ENCODE peak calls at places on chromosomes 3 and 15, in nine cellular contexts. W, Q, D, A, R, J, X, C and B are unnamed samples.

GRCh38 chr3:38630591-38630990 is 18.9 kb downstream of the SCN5A start:
- DNase-seq in W (no peak), Q (no peak), D (no peak), A (no peak), R (no peak), J (no peak), X (no peak), C (no peak), B (no peak)

GRCh38 chr15:84909782-84910181 is 25.3 kb downstream of the SLC28A1 start:
- DNase-seq in W (no peak), Q (no peak), D (no peak), A (no peak), R (no peak), J (no peak), X (no peak), C (no peak), B (no peak)

GRCh38 chr3:55721716-55722484 is 234.8 kb upstream of the WNT5A start:
- DNase-seq in W (peak), Q (peak), D (no peak), A (peak), R (no peak), J (no peak), X (no peak), C (peak), B (no peak)

GRCh38 chr3:135490219-135490618 is 475.3 kb upstream of the PPP2R3A start:
- DNase-seq in W (no peak), Q (no peak), D (no peak), A (no peak), R (no peak), J (no peak), X (no peak), C (no peak), B (no peak)

GRCh38 chr3:11558918-11559815 is 84.5 kb downstream of the VGLL4 start:
- DNase-seq in W (no peak), Q (no peak), D (no peak), A (no peak), R (no peak), J (peak), X (no peak), C (no peak), B (no peak)

GRCh38 chr3:48594431-48595049 is 589 bp downstream of the COL7A1 start:
- DNase-seq in W (peak), Q (no peak), D (no peak), A (no peak), R (no peak), J (no peak), X (no peak), C (no peak), B (no peak)

GRCh38 chr3:88231207-88231606 is 81.4 kb downstream of the C3orf38 start:
- DNase-seq in W (no peak), Q (no peak), D (no peak), A (no peak), R (no peak), J (no peak), X (no peak), C (no peak), B (no peak)

GRCh38 chr3:187292631-187293513 is 1.3 kb upstream of the MASP1 start:
- DNase-seq in W (peak), Q (peak), D (no peak), A (no peak), R (no peak), J (no peak), X (no peak), C (no peak), B (no peak)

GRCh38 chr3:187878776-187879524 is 133.7 kb upstream of the BCL6 start:
- DNase-seq in W (peak), Q (peak), D (peak), A (no peak), R (no peak), J (no peak), X (no peak), C (no peak), B (peak)

GRCh38 chr3:10242182-10243065 is 5.8 kb upstream of the TATDN2 start:
- DNase-seq in W (peak), Q (peak), D (no peak), A (peak), R (no peak), J (no peak), X (peak), C (no peak), B (no peak)

GRCh38 chr3:177410734-177411133 is 213.5 kb upstream of the TBL1XR1 start:
- DNase-seq in W (no peak), Q (no peak), D (no peak), A (peak), R (no peak), J (no peak), X (no peak), C (no peak), B (no peak)

GRCh38 chr3:115652738-115653137 is 29.4 kb downstream of the GAP43 start:
- DNase-seq in W (no peak), Q (no peak), D (no peak), A (no peak), R (no peak), J (no peak), X (no peak), C (no peak), B (no peak)

GRCh38 chr3:168044049-168044448 is 51.7 kb downstream of the GOLIM4 start:
- DNase-seq in W (no peak), Q (no peak), D (no peak), A (no peak), R (no peak), J (no peak), X (no peak), C (no peak), B (no peak)

GRCh38 chr3:9396301-9396631 is 1.1 kb upstream of the SETD5 start:
- DNase-seq in W (peak), Q (peak), D (peak), A (peak), R (peak), J (no peak), X (peak), C (peak), B (peak)

GRCh38 chr3:127817331-127817821 is 4.9 kb downstream of the MGLL start:
- DNase-seq in W (peak), Q (peak), D (no peak), A (peak), R (no peak), J (no peak), X (peak), C (no peak), B (peak)

GRCh38 chr3:64859625-64860590 is 172.1 kb upstream of the ADAMTS9 start:
- DNase-seq in W (no peak), Q (peak), D (no peak), A (no peak), R (no peak), J (no peak), X (peak), C (no peak), B (no peak)

GRCh38 chr15:58669108-58669507 is 80.4 kb downstream of the ADAM10 start:
- DNase-seq in W (peak), Q (peak), D (no peak), A (no peak), R (no peak), J (no peak), X (no peak), C (peak), B (no peak)

GRCh38 chr15:85568261-85568808 is 187.9 kb downstream of the AKAP13 start:
- DNase-seq in W (no peak), Q (no peak), D (no peak), A (no peak), R (no peak), J (no peak), X (no peak), C (no peak), B (no peak)

GRCh38 chr3:150096700-150097587 is 126.2 kb upstream of the PFN2 start:
- DNase-seq in W (no peak), Q (no peak), D (no peak), A (no peak), R (no peak), J (no peak), X (no peak), C (no peak), B (no peak)

GRCh38 chr15:98085003-98085639 is 124.6 kb downstream of the ARRDC4 start:
- DNase-seq in W (peak), Q (peak), D (peak), A (peak), R (peak), J (no peak), X (no peak), C (peak), B (no peak)

GRCh38 chr3:197399486-197399885 is 101.1 kb upstream of the DLG1 start:
- DNase-seq in W (no peak), Q (no peak), D (no peak), A (no peak), R (no peak), J (no peak), X (no peak), C (no peak), B (no peak)

GRCh38 chr3:129122697-129123055 is 1.1 kb upstream of the RAB43 start:
- DNase-seq in W (no peak), Q (peak), D (no peak), A (peak), R (no peak), J (no peak), X (no peak), C (no peak), B (no peak)

GRCh38 chr3:10366681-10367101 is 45.8 kb upstream of the SEC13 start:
- DNase-seq in W (peak), Q (peak), D (peak), A (no peak), R (peak), J (no peak), X (peak), C (no peak), B (peak)

GRCh38 chr3:63961891-63962290 is 49.7 kb upstream of the SCAANT1 start:
- DNase-seq in W (peak), Q (peak), D (no peak), A (no peak), R (peak), J (no peak), X (no peak), C (peak), B (no peak)

GRCh38 chr3:72297481-72297880 is 512.5 kb upstream of the PROK2 start:
- DNase-seq in W (no peak), Q (no peak), D (no peak), A (no peak), R (no peak), J (no peak), X (no peak), C (no peak), B (no peak)

GRCh38 chr3:42880183-42880582 is 4.5 kb upstream of the CYP8B1 start:
- DNase-seq in W (no peak), Q (no peak), D (no peak), A (no peak), R (no peak), J (no peak), X (no peak), C (no peak), B (no peak)

GRCh38 chr15:70289191-70289955 is 191.7 kb upstream of the TLE3 start:
- DNase-seq in W (no peak), Q (peak), D (no peak), A (no peak), R (no peak), J (no peak), X (peak), C (peak), B (no peak)

GRCh38 chr3:70999730-71000129 is 583.8 kb downstream of the FOXP1 start:
- DNase-seq in W (peak), Q (peak), D (no peak), A (no peak), R (no peak), J (no peak), X (peak), C (no peak), B (peak)

GRCh38 chr15:39251413-39252197 is 329.3 kb upstream of the THBS1 start:
- DNase-seq in W (no peak), Q (peak), D (no peak), A (no peak), R (no peak), J (no peak), X (no peak), C (no peak), B (no peak)

GRCh38 chr15:42772126-42772525 is 35.2 kb upstream of the CDAN1 start:
- DNase-seq in W (peak), Q (peak), D (no peak), A (peak), R (no peak), J (peak), X (no peak), C (no peak), B (no peak)

GRCh38 chr15:76994001-76994400 is 925 bp upstream of the PSTPIP1 start:
- DNase-seq in W (no peak), Q (no peak), D (no peak), A (no peak), R (no peak), J (no peak), X (no peak), C (no peak), B (no peak)

GRCh38 chr15:95119041-95119440 is 887.7 kb downstream of the MCTP2 start:
- DNase-seq in W (no peak), Q (no peak), D (no peak), A (no peak), R (no peak), J (no peak), X (no peak), C (no peak), B (no peak)

GRCh38 chr15:65638681-65639089 is 16.9 kb downstream of the SLC24A1 start:
- DNase-seq in W (peak), Q (peak), D (peak), A (peak), R (peak), J (no peak), X (peak), C (peak), B (peak)

GRCh38 chr15:38225381-38225780 is 27.3 kb upstream of the SPRED1 start:
- DNase-seq in W (no peak), Q (no peak), D (no peak), A (no peak), R (no peak), J (no peak), X (no peak), C (no peak), B (no peak)

GRCh38 chr3:58018892-58019291 is 10.7 kb downstream of the FLNB start:
- DNase-seq in W (no peak), Q (no peak), D (no peak), A (no peak), R (no peak), J (no peak), X (no peak), C (no peak), B (no peak)
- H3K4me3 ChIP-seq in W (no peak), Q (no peak), D (no peak), A (no peak), R (peak), J (no peak), X (no peak), C (no peak), B (no peak)

GRCh38 chr15:99508807-99509311 is 56.9 kb upstream of the MEF2A start:
- DNase-seq in W (no peak), Q (no peak), D (no peak), A (no peak), R (no peak), J (no peak), X (no peak), C (no peak), B (no peak)

GRCh38 chr15:99514306-99514705 is 51.5 kb upstream of the MEF2A start:
- DNase-seq in W (no peak), Q (no peak), D (no peak), A (no peak), R (no peak), J (no peak), X (no peak), C (no peak), B (no peak)

GRCh38 chr15:99511865-99512632 is 53.7 kb upstream of the MEF2A start:
- DNase-seq in W (no peak), Q (peak), D (no peak), A (no peak), R (no peak), J (no peak), X (no peak), C (peak), B (peak)

GRCh38 chr15:99509686-99510461 is 55.9 kb upstream of the MEF2A start:
- DNase-seq in W (no peak), Q (peak), D (no peak), A (no peak), R (no peak), J (no peak), X (no peak), C (no peak), B (no peak)

DNA sequence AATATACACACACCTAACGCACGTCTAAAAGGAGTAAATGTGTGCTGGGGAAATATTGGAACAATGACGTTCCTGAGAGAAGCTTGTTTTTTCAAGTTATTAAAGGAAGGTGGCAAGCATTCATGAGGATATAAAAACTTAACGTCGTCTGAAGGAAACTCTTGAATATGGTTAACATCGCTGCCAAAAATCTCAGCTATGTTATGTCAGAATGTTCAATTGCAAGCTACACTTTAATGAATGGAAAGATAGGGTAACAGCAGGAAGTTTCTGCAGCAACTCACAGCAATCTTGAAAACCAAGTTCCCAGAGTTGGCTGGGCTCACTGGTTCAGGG is 54.3 kb upstream of the MEF2A start:
- DNase-seq in W (peak), Q (peak), D (peak), A (no peak), R (no peak), J (no peak), X (peak), C (no peak), B (peak)
- H3K4me3 ChIP-seq in W (no peak), Q (no peak), D (no peak), A (no peak), R (no peak), J (no peak), X (no peak), C (no peak), B (no peak)

GRCh38 chr3:112974894-112975293 is at the start of gene CD200R1:
- DNase-seq in W (no peak), Q (no peak), D (no peak), A (no peak), R (no peak), J (no peak), X (no peak), C (no peak), B (no peak)
- H3K4me3 ChIP-seq in W (no peak), Q (no peak), D (no peak), A (peak), R (no peak), J (no peak), X (no peak), C (no peak), B (no peak)

DNA sequence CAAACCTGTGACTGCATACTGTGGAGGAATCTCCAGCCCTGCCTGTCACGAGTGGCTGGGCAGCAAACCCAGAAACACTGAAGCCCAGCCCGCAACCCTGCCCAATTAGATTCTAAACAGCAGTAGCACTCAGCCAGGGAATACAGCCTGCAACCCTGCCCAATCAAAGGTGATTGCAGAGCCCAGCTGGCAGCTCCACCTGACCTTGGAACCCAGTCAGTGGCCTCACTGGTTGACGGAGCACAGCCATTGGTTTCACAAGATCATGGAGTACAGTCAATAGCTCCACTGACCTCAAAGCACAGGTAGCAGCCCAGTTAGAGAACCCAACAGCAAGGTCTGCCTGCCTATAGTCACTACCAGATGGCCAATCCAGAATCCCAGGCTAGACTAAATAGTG is 35.2 kb upstream of the MYLK start:
- DNase-seq in W (no peak), Q (no peak), D (no peak), A (no peak), R (no peak), J (no peak), X (no peak), C (no peak), B (no peak)
- H3K4me3 ChIP-seq in W (no peak), Q (no peak), D (no peak), A (no peak), R (no peak), J (no peak), X (no peak), C (no peak), B (no peak)

DNA sequence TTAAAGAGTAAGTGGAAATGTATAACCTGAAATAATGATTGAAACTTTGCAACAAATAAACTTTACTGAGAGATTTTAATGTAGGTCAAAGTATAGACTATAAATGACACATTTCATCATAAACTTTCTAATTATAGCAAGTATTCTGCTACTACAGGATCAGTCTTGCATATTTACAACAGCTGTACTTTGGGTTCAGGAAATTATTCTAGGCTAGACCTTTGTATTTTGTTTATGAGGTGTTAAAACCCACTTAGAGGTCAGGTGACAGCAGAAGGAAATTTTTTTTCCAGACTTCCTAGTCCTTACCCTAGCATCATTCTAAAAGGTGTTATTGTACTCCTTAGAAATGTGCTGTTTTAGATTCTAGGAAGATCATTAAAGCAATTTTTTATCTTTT is 2.3 kb downstream of the RNF7 start:
- DNase-seq in W (no peak), Q (no peak), D (no peak), A (no peak), R (no peak), J (no peak), X (no peak), C (no peak), B (no peak)
- H3K4me3 ChIP-seq in W (no peak), Q (no peak), D (no peak), A (no peak), R (no peak), J (no peak), X (no peak), C (no peak), B (no peak)

GRCh38 chr3:16059700-16060357 is 114.7 kb upstream of the GALNT15 start:
- DNase-seq in W (no peak), Q (no peak), D (no peak), A (no peak), R (no peak), J (no peak), X (no peak), C (no peak), B (no peak)
- H3K4me3 ChIP-seq in W (no peak), Q (no peak), D (no peak), A (no peak), R (no peak), J (no peak), X (no peak), C (no peak), B (no peak)

GRCh38 chr3:58099850-58100249 is 91.6 kb downstream of the FLNB start:
- DNase-seq in W (no peak), Q (no peak), D (no peak), A (no peak), R (no peak), J (no peak), X (no peak), C (no peak), B (no peak)
- H3K4me3 ChIP-seq in W (no peak), Q (no peak), D (no peak), A (no peak), R (no peak), J (no peak), X (no peak), C (no peak), B (no peak)

GRCh38 chr3:5036858-5037257 is 57.6 kb downstream of the BHLHE40 start:
- DNase-seq in W (no peak), Q (no peak), D (no peak), A (no peak), R (no peak), J (no peak), X (no peak), C (no peak), B (no peak)

GRCh38 chr3:5035692-5036535 is 56.7 kb downstream of the BHLHE40 start:
- DNase-seq in W (no peak), Q (no peak), D (no peak), A (no peak), R (no peak), J (no peak), X (no peak), C (no peak), B (no peak)

GRCh38 chr3:5035113-5035512 is 55.9 kb downstream of the BHLHE40 start:
- DNase-seq in W (no peak), Q (no peak), D (no peak), A (no peak), R (no peak), J (no peak), X (no peak), C (no peak), B (no peak)

GRCh38 chr3:5037828-5038227 is 58.6 kb downstream of the BHLHE40 start:
- DNase-seq in W (no peak), Q (no peak), D (no peak), A (no peak), R (no peak), J (no peak), X (no peak), C (no peak), B (no peak)

DNA sequence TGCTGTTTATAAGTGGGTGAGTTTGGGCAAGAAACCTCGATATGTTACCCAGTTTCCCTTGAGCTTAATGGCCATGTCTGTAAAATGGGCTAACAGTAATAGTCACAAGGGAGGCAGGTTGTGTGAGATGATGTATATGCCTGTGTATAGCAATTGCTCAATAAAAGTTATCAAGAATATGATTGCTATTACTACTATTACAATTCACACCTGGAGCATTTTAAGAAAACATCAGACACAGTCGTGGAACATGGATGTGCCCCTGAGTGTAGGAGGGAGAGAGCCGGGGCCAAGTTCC is 57.2 kb downstream of the BHLHE40 start:
- DNase-seq in W (no peak), Q (no peak), D (no peak), A (no peak), R (no peak), J (no peak), X (no peak), C (no peak), B (no peak)
- H3K4me3 ChIP-seq in W (no peak), Q (no peak), D (no peak), A (no peak), R (no peak), J (no peak), X (no peak), C (no peak), B (no peak)